ENCODE peak calls at places on chromosome 22, in seven cellular contexts. G, L, N, P, Q, Z and U are unnamed samples.

GRCh38 chr22:37870273-37870672 is 21.1 kb downstream of the EIF3L start:
- DNase-seq in G (no peak), L (no peak), N (no peak), P (peak; percentile 55), Q (no peak), Z (no peak), U (no peak)

GRCh38 chr22:49948958-49949913 is 11.3 kb upstream of the PIM3 start:
- DNase-seq in G (no peak), L (peak; percentile 90), N (no peak), P (peak; percentile 57), Q (no peak), Z (no peak), U (peak; percentile 91)

GRCh38 chr22:46422896-46423295 is 87.4 kb downstream of the TRMU start:
- DNase-seq in G (no peak), L (no peak), N (no peak), P (no peak), Q (no peak), Z (no peak), U (no peak)

GRCh38 chr22:22910272-22911240 is 22.9 kb downstream of the IGLL5 start:
- DNase-seq in G (no peak), L (no peak), N (no peak), P (no peak), Q (no peak), Z (peak; percentile 43), U (no peak)

GRCh38 chr22:27283714-27284113 is 517.8 kb downstream of the MN1 start:
- DNase-seq in G (no peak), L (no peak), N (no peak), P (no peak), Q (no peak), Z (no peak), U (no peak)

GRCh38 chr22:49427941-49428340 is 399.7 kb downstream of the BRD1 start:
- DNase-seq in G (no peak), L (no peak), N (no peak), P (no peak), Q (no peak), Z (no peak), U (no peak)

GRCh38 chr22:21652010-21652546 is 10.0 kb downstream of the SDF2L1 start:
- DNase-seq in G (peak; percentile 89), L (peak; percentile 94), N (peak; percentile 93), P (peak; percentile 88), Q (peak; percentile 76), Z (peak; percentile 96), U (peak; percentile 57)

GRCh38 chr22:44584256-44584902 is 86.3 kb upstream of the RTL6 start:
- DNase-seq in G (no peak), L (no peak), N (no peak), P (peak; percentile 51), Q (no peak), Z (peak; percentile 57), U (no peak)

GRCh38 chr22:30444632-30445437 is 19.3 kb downstream of the MTFP1 start:
- DNase-seq in G (peak; percentile 59), L (peak; percentile 49), N (peak; percentile 70), P (peak; percentile 54), Q (no peak), Z (no peak), U (no peak)